ENCODE peak calls at places on chromosomes 5 and 9, in eight cellular contexts. B, U, X, R, O, S, E and D are unnamed samples. For H3K4me1, the result is how much of the 10 kb centered on the place peaks cover.

GRCh38 chr5:68251386-68251785 is 35.8 kb downstream of the PIK3R1 start:
- DNase-seq in B (no peak), U (peak), X (no peak), R (no peak), O (peak), S (no peak), E (no peak), D (no peak)

GRCh38 chr5:151039665-151040064 is 19.3 kb downstream of the GPX3 start:
- DNase-seq in B (no peak), U (no peak), X (no peak), R (no peak), O (no peak), S (no peak), E (no peak), D (no peak)

GRCh38 chr5:151740336-151740942 is 18.0 kb downstream of the ATOX1 start:
- DNase-seq in B (peak), U (peak), X (peak), R (peak), O (peak), S (peak), E (peak), D (peak)

GRCh38 chr9:125361837-125362531 is 100.4 kb downstream of the GAPVD1 start:
- DNase-seq in B (peak), U (no peak), X (peak), R (peak), O (no peak), S (no peak), E (no peak), D (peak)

GRCh38 chr5:134026521-134027202 is 21.9 kb upstream of the VDAC1 start:
- DNase-seq in B (peak), U (peak), X (peak), R (peak), O (peak), S (peak), E (peak), D (peak)

GRCh38 chr5:175365866-175366265 is 78.1 kb downstream of the DRD1 start:
- DNase-seq in B (no peak), U (no peak), X (no peak), R (no peak), O (no peak), S (no peak), E (no peak), D (no peak)

GRCh38 chr5:137039939-137040515 is 459.1 kb downstream of the SPOCK1 start:
- DNase-seq in B (no peak), U (no peak), X (no peak), R (no peak), O (no peak), S (no peak), E (no peak), D (no peak)

GRCh38 chr9:132350861-132351315 is 3.9 kb downstream of the SETX start:
- DNase-seq in B (peak), U (no peak), X (no peak), R (peak), O (no peak), S (no peak), E (no peak), D (no peak)

GRCh38 chr5:125928663-125929062 is 494.5 kb upstream of the GRAMD2B start:
- DNase-seq in B (no peak), U (peak), X (no peak), R (no peak), O (peak), S (no peak), E (no peak), D (no peak)

GRCh38 chr9:33447404-33448158 is at the start of gene AQP3:
- DNase-seq in B (peak), U (no peak), X (peak), R (peak), O (peak), S (peak), E (peak), D (peak)

GRCh38 chr9:33445941-33446506 is 1.4 kb downstream of the AQP3 start:
- DNase-seq in B (peak), U (no peak), X (peak), R (no peak), O (no peak), S (no peak), E (no peak), D (no peak)

GRCh38 chr9:33446507-33447403 is 638 bp downstream of the AQP3 start:
- DNase-seq in B (peak), U (peak), X (peak), R (peak), O (peak), S (peak), E (peak), D (no peak)

GRCh38 chr9:33449715-33450114 is 2.3 kb upstream of the AQP3 start:
- DNase-seq in B (no peak), U (no peak), X (no peak), R (no peak), O (no peak), S (no peak), E (no peak), D (no peak)

GRCh38 chr9:33448159-33448511 is 742 bp upstream of the AQP3 start:
- DNase-seq in B (no peak), U (no peak), X (no peak), R (no peak), O (no peak), S (peak), E (no peak), D (no peak)
- H3K27ac ChIP-seq in B (no peak), U (no peak), X (no peak), R (no peak), O (no peak), S (no peak), E (peak), D (no peak)

DNA sequence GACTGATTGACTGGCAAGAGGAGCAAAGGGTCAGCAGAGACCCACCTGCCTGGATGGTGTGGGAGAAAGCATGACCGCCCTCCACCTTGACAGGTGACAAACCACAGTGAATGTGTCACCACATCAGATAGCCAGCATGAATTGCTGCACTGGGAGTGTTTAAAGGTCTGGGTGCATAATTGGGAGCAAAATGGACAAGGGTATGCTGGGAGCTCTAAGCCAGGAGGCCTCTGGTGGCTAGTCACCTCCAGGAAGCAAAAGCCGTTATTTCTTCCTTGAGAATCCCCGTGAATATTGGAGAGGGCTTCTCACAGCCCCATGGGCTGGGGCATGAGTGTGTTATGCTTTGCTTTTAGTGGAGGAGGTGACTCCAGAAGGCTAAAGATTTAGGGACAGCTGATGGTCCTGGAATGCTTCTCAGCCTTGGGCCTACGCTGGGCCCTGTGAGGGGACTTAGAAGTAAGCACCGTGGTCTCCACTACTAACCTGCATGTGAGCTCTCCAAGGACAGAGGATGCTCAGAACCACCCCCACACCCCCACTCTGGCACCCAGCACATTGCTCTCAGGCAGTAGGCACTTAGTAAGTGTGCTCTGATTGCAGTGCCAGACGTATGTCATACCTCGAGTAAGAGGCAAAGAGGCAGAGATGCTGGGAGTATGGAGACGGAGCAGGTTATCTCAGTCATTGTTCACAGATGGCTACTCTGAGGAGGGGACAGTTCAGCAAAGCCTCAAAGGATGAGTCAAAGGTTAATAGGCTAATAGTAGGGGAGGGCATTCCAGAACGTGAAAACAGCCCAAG is 9.1 kb upstream of the IRF1 start:
- DNase-seq in B (no peak), U (no peak), X (no peak), R (no peak), O (no peak), S (no peak), E (no peak), D (no peak)
- H3K4me1 ChIP-seq in B (under half), U (under half), X (under half), R (under half), O (under half), S (under half), E (under half), D (under half)

GRCh38 chr9:87178353-87178752 is 231.0 kb upstream of the GAS1 start:
- DNase-seq in B (no peak), U (no peak), X (no peak), R (no peak), O (no peak), S (no peak), E (no peak), D (no peak)

GRCh38 chr9:87179556-87180340 is 232.4 kb upstream of the GAS1 start:
- DNase-seq in B (no peak), U (peak), X (no peak), R (peak), O (peak), S (peak), E (no peak), D (no peak)

GRCh38 chr9:87180846-87181245 is 233.5 kb upstream of the GAS1 start:
- DNase-seq in B (no peak), U (peak), X (no peak), R (no peak), O (peak), S (no peak), E (no peak), D (no peak)

GRCh38 chr9:87180361-87180760 is 233.1 kb upstream of the GAS1 start:
- DNase-seq in B (no peak), U (no peak), X (no peak), R (no peak), O (no peak), S (no peak), E (no peak), D (no peak)

DNA sequence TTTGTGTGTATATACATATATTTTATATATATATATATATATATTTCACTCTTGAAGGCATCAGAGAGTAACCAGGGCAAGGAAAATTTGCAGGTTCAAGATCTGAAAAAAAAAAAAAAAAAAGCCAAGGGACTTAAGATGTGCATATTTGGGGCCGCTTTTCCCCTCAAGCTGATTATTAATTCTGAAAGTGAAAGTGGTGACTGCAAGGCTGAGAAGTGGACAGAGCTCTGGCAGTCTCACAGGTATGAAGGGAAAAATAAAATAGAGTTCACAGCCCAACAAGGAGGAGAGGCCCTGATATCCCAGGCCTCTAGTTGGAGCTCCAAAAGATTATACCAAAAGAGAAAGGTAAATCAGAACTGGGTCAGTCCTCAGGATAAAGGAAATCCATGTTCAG is 234.4 kb upstream of the GAS1 start:
- DNase-seq in B (no peak), U (no peak), X (no peak), R (no peak), O (no peak), S (no peak), E (no peak), D (no peak)
- H3K4me2 ChIP-seq in B (no peak), U (no peak), X (no peak), R (no peak), O (peak), S (no peak), E (no peak), D (no peak)

GRCh38 chr9:13557724-13558123 is 278.2 kb upstream of the MPDZ start:
- DNase-seq in B (no peak), U (no peak), X (no peak), R (no peak), O (no peak), S (no peak), E (no peak), D (no peak)
- H3K27ac ChIP-seq in B (no peak), U (no peak), X (no peak), R (no peak), O (no peak), S (no peak), E (no peak), D (no peak)

GRCh38 chr9:89367726-89368437 is 49.6 kb downstream of the SECISBP2 start:
- DNase-seq in B (no peak), U (no peak), X (no peak), R (no peak), O (no peak), S (no peak), E (no peak), D (no peak)

GRCh38 chr9:89367281-89367680 is 49.0 kb downstream of the SECISBP2 start:
- DNase-seq in B (no peak), U (no peak), X (no peak), R (no peak), O (no peak), S (no peak), E (no peak), D (no peak)

GRCh38 chr9:89365532-89365912 is 47.2 kb downstream of the SECISBP2 start:
- DNase-seq in B (no peak), U (no peak), X (no peak), R (no peak), O (no peak), S (no peak), E (no peak), D (no peak)

GRCh38 chr9:89364664-89365531 is 46.6 kb downstream of the SECISBP2 start:
- DNase-seq in B (no peak), U (no peak), X (no peak), R (no peak), O (no peak), S (peak), E (no peak), D (no peak)

GRCh38 chr9:89366711-89367110 is 48.4 kb downstream of the SECISBP2 start:
- DNase-seq in B (no peak), U (no peak), X (no peak), R (peak), O (no peak), S (no peak), E (no peak), D (no peak)
- H3K4me1 ChIP-seq in B (under half), U (under half), X (under half), R (under half), O (under half), S (under half), E (under half), D (under half)

GRCh38 chr9:21097817-21098216 is 20.1 kb upstream of the IFNB1 start:
- DNase-seq in B (peak), U (no peak), X (no peak), R (no peak), O (no peak), S (no peak), E (no peak), D (peak)

GRCh38 chr9:21096172-21096900 is 18.6 kb upstream of the IFNB1 start:
- DNase-seq in B (peak), U (peak), X (no peak), R (peak), O (peak), S (peak), E (no peak), D (no peak)

GRCh38 chr9:21096901-21097255 is 19.1 kb upstream of the IFNB1 start:
- DNase-seq in B (no peak), U (no peak), X (no peak), R (no peak), O (no peak), S (no peak), E (no peak), D (no peak)

GRCh38 chr9:21095561-21095960 is 17.8 kb upstream of the IFNB1 start:
- DNase-seq in B (no peak), U (no peak), X (no peak), R (no peak), O (peak), S (no peak), E (no peak), D (no peak)
- H3K4me2 ChIP-seq in B (peak), U (no peak), X (no peak), R (peak), O (no peak), S (peak), E (no peak), D (no peak)

DNA sequence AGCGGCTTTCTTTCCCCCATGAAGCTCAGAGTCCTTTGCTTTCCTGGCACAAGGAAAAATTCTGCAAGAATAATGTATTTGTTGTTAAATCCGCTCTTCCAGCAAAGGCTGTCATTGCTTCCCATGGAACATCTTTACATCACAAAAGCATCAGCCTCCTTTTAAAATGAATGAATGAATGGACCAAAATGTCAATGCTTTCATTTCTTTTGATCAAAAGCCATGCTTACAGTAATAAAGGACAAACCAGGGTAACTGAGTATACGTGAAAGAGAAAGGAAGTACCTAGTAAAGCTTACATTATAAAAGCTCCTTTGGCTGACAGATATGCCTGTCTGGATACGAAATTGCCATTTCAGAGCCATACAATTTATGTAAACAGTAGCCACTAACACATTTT is 356.0 kb downstream of the ADAMTS6 start:
- DNase-seq in B (no peak), U (no peak), X (no peak), R (no peak), O (no peak), S (no peak), E (no peak), D (no peak)
- H3K27ac ChIP-seq in B (no peak), U (peak), X (no peak), R (peak), O (peak), S (no peak), E (no peak), D (no peak)